ENCODE peak calls at places on chromosomes 1 and 21, in four cellular contexts. E, K, N and H are unnamed samples.

GRCh38 chr1:54547601-54548388 is at the start of gene ACOT11:
- DNase-seq in E (no peak), K (no peak), N (peak), H (peak)

GRCh38 chr1:189220750-189221149 is 1256.9 kb downstream of the BRINP3 start:
- DNase-seq in E (no peak), K (no peak), N (peak), H (no peak)

GRCh38 chr1:237386362-237387143 is 344.6 kb downstream of the RYR2 start:
- DNase-seq in E (no peak), K (peak), N (peak), H (peak)

GRCh38 chr1:152035406-152036315 is 1.1 kb downstream of the S100A11 start:
- DNase-seq in E (no peak), K (peak), N (peak), H (no peak)

GRCh38 chr1:184035719-184036516 is 1.6 kb downstream of the COLGALT2 start:
- DNase-seq in E (no peak), K (no peak), N (peak), H (peak)

GRCh38 chr1:44571712-44572571 is 102.3 kb downstream of the TMEM53 start:
- DNase-seq in E (no peak), K (no peak), N (peak), H (peak)

GRCh38 chr1:70196333-70196732 is 9.0 kb downstream of the LRRC40 start:
- DNase-seq in E (no peak), K (peak), N (no peak), H (no peak)

GRCh38 chr1:225462714-225463574 is 35.1 kb upstream of the LBR start:
- DNase-seq in E (no peak), K (no peak), N (no peak), H (no peak)

GRCh38 chr1:169091480-169091941 is 15.0 kb upstream of the ATP1B1 start:
- DNase-seq in E (no peak), K (no peak), N (no peak), H (no peak)

GRCh38 chr1:225878282-225878681 is 3.9 kb downstream of the TMEM63A start:
- DNase-seq in E (no peak), K (no peak), N (no peak), H (peak)

GRCh38 chr1:41361495-41362356 is 492 bp downstream of the FOXO6 start:
- DNase-seq in E (no peak), K (no peak), N (peak), H (no peak)

GRCh38 chr21:34874689-34875513 is 174.2 kb downstream of the RUNX1 start:
- DNase-seq in E (no peak), K (no peak), N (no peak), H (no peak)

GRCh38 chr1:228059536-228060457 is 22.7 kb upstream of the ARF1 start:
- DNase-seq in E (no peak), K (peak), N (peak), H (no peak)

GRCh38 chr1:56644941-56645662 is at the start of gene PRKAA2:
- DNase-seq in E (no peak), K (peak), N (peak), H (peak)

GRCh38 chr1:43232071-43232470 is 37.7 kb upstream of the TMEM125 start:
- DNase-seq in E (no peak), K (peak), N (no peak), H (no peak)

GRCh38 chr1:175506081-175506480 is 237.3 kb downstream of the TNR start:
- DNase-seq in E (no peak), K (no peak), N (no peak), H (no peak)

GRCh38 chr21:22044431-22044830 is 1046.2 kb downstream of the NCAM2 start:
- DNase-seq in E (no peak), K (no peak), N (no peak), H (no peak)

GRCh38 chr1:232014941-232015340 is 388.4 kb downstream of the DISC1 start:
- DNase-seq in E (no peak), K (no peak), N (no peak), H (no peak)

GRCh38 chr1:22157359-22157966 is 14.6 kb upstream of the WNT4 start:
- DNase-seq in E (no peak), K (no peak), N (no peak), H (no peak)

GRCh38 chr1:31216016-31216415 is 23.7 kb downstream of the NKAIN1 start:
- DNase-seq in E (no peak), K (no peak), N (peak), H (no peak)

GRCh38 chr1:118151312-118151937 is 33.6 kb downstream of the SPAG17 start:
- DNase-seq in E (peak), K (peak), N (peak), H (peak)

GRCh38 chr1:42141978-42142377 is 11.2 kb upstream of the GUCA2B start:
- DNase-seq in E (no peak), K (no peak), N (no peak), H (no peak)

GRCh38 chr1:112325504-112325903 is 70.5 kb upstream of the CTTNBP2NL start:
- DNase-seq in E (no peak), K (no peak), N (peak), H (no peak)

GRCh38 chr1:160744287-160744857 is 5.3 kb downstream of the SLAMF7 start:
- DNase-seq in E (peak), K (no peak), N (no peak), H (no peak)

GRCh38 chr1:35433714-35434113 is 123.5 kb downstream of the KIAA0319L start:
- DNase-seq in E (no peak), K (no peak), N (no peak), H (no peak)

GRCh38 chr1:182681516-182681915 is 2.9 kb downstream of the RGS8 start:
- DNase-seq in E (no peak), K (no peak), N (no peak), H (no peak)

GRCh38 chr1:14138135-14138506 is 438.1 kb downstream of the PRDM2 start:
- DNase-seq in E (no peak), K (no peak), N (no peak), H (no peak)

GRCh38 chr21:14901482-14901958 is 163.3 kb downstream of the NRIP1 start:
- DNase-seq in E (no peak), K (no peak), N (no peak), H (no peak)

GRCh38 chr1:169361281-169361680 is 6.3 kb downstream of the NME7 start:
- DNase-seq in E (no peak), K (no peak), N (no peak), H (no peak)

GRCh38 chr1:100832676-100833469 is 61.8 kb downstream of the EXTL2 start:
- DNase-seq in E (no peak), K (no peak), N (no peak), H (no peak)

GRCh38 chr1:52072291-52072690 is 16.2 kb downstream of the BTF3L4 start:
- DNase-seq in E (no peak), K (no peak), N (no peak), H (no peak)

GRCh38 chr1:26723013-26723991 is 27.5 kb downstream of the ARID1A start:
- DNase-seq in E (no peak), K (peak), N (peak), H (peak)

GRCh38 chr1:11429935-11430334 is 49.0 kb upstream of the DISP3 start:
- DNase-seq in E (no peak), K (no peak), N (no peak), H (no peak)

GRCh38 chr21:38351961-38352521 is 95.2 kb downstream of the KCNJ15 start:
- DNase-seq in E (no peak), K (peak), N (peak), H (no peak)

GRCh38 chr1:225691377-225691776 is 38.5 kb upstream of the ENAH start:
- DNase-seq in E (no peak), K (peak), N (no peak), H (peak)

GRCh38 chr1:180278791-180279432 is 48.8 kb downstream of the LHX4 start:
- DNase-seq in E (no peak), K (no peak), N (no peak), H (no peak)

GRCh38 chr21:21029159-21029558 is 30.9 kb downstream of the NCAM2 start:
- DNase-seq in E (no peak), K (no peak), N (peak), H (no peak)

GRCh38 chr1:55382699-55383377 is 167.7 kb upstream of the USP24 start:
- DNase-seq in E (no peak), K (no peak), N (no peak), H (no peak)

GRCh38 chr1:209435654-209436566 is 147.6 kb upstream of the CAMK1G start:
- DNase-seq in E (no peak), K (peak), N (peak), H (peak)

GRCh38 chr1:39958801-39959200 is 3.9 kb downstream of the MFSD2A start:
- DNase-seq in E (no peak), K (no peak), N (no peak), H (no peak)
- TF ChIP-seq JUNB in E (no peak), K (no peak), N (no peak), H (no peak)

GRCh38 chr1:205435904-205436573 is 14.2 kb upstream of the LEMD1 start:
- DNase-seq in E (no peak), K (no peak), N (peak), H (no peak)

GRCh38 chr1:205432116-205432515 is 10.3 kb upstream of the LEMD1 start:
- DNase-seq in E (no peak), K (no peak), N (no peak), H (no peak)

GRCh38 chr1:205429742-205430464 is 8.0 kb upstream of the LEMD1 start:
- DNase-seq in E (no peak), K (no peak), N (no peak), H (no peak)

GRCh38 chr1:205434738-205435137 is 12.9 kb upstream of the LEMD1 start:
- DNase-seq in E (no peak), K (no peak), N (no peak), H (no peak)

DNA sequence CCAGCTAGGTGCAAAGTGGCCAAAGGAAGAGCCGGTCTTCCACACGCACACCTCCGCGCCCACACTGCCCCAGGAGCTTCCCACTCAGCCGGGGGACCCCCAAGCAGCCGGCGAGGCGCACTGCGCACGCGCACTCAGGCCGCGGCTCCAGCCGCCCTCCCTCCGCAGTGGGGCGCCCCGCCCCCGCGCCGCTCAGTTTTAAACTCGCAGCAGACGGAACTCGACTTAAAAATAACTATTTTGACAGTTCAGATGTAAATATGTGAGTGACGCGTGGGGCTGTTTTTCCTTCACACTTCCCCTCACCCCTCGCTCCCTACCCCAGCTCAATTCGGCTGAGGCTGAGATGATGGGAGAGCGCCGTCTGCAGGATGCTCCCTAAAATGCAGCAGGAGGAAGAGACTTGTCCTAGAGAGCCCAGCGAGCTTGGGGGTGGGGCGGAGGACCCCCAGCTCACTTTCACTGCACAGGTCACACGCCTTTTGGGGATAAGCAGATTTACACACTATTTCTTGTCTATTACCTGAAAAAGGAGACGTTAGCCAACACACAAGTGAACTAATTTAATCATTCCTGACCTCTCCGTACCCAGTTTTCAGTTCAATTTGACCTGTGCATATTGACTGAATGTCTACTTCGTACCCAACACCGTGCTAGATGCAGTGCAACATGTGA is 8.9 kb upstream of the LEMD1 start:
- DNase-seq in E (peak), K (peak), N (peak), H (no peak)
- TF ChIP-seq JUNB in E (no peak), K (no peak), N (no peak), H (no peak)

GRCh38 chr1:18108313-18109057 is 887 bp downstream of the IGSF21 start:
- DNase-seq in E (no peak), K (no peak), N (no peak), H (no peak)

GRCh38 chr1:18109756-18110597 is 2.4 kb downstream of the IGSF21 start:
- DNase-seq in E (no peak), K (peak), N (peak), H (no peak)

GRCh38 chr1:18105196-18105595 is 2.4 kb upstream of the IGSF21 start:
- DNase-seq in E (no peak), K (no peak), N (no peak), H (no peak)

GRCh38 chr1:18109058-18109755 is 1.6 kb downstream of the IGSF21 start:
- DNase-seq in E (no peak), K (no peak), N (peak), H (no peak)

DNA sequence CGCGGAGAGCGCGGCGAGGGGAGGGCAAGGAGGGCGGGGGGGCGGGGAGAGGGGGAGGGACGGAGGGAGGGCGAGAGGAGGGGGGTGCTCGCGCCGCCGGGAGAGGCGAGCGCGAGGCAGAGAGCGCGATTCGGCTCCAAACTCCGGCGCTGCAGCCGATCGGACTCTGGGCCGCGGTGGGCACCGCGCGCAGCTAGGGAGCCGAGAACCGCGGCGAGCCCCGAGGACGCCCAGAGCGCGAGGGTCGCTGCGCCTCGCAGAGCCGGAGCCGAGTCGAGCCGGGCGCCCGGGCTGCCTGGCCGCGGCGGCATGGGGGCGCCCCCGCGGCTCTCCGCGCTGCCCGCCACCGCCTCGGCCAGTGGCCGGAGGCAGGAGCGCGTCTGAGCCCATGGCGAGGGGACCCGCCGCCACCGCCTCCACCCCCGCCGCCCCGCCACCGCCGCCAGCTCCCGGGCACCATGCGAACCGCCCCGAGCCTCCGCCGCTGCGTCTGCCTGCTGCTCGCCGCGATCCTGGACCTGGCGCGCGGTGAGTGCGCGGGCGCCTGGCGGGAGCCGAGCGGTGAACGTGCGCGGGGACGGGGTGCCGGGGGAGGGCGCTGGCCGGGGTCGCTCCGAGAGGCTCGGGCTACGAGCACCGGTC is at the start of gene IGSF21:
- DNase-seq in E (no peak), K (no peak), N (peak), H (no peak)
- TF ChIP-seq JUNB in E (no peak), K (no peak), N (no peak), H (no peak)

DNA sequence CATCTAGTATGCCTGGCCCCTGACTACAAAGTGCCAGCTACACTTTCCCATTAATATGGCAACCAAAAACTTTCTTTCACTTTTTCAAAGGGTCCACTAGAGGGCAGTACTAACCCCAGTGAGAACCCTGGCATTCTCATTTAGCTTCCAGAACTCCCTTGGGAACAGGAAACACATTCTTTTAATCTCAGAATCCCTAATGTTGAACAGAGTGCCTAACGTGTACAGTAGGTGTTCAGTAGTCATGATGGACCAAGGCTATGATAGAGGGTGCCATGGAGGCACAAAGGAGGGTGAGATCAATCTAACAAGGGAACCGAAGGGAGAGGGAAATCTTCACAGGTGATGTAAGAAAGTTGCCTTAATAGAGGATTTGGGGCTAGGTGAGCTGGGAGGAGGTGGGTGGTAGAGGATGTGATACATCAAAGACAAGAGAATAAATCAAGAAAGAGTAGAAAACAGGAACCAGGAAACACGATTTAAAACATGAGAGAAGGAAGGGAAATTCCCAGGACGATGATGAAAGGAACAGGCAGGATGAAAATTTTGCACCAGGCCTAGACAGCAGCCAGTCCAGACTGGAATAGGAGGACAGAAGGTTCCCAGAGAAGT is 41.5 kb downstream of the NSL1 start:
- DNase-seq in E (peak), K (peak), N (peak), H (peak)
- TF ChIP-seq JUNB in E (no peak), K (no peak), N (no peak), H (no peak)

GRCh38 chr1:4171480-4172450 is 271.7 kb upstream of the C1orf174 start:
- DNase-seq in E (no peak), K (no peak), N (no peak), H (no peak)
- TF ChIP-seq JUNB in E (no peak), K (no peak), N (no peak), H (no peak)

DNA sequence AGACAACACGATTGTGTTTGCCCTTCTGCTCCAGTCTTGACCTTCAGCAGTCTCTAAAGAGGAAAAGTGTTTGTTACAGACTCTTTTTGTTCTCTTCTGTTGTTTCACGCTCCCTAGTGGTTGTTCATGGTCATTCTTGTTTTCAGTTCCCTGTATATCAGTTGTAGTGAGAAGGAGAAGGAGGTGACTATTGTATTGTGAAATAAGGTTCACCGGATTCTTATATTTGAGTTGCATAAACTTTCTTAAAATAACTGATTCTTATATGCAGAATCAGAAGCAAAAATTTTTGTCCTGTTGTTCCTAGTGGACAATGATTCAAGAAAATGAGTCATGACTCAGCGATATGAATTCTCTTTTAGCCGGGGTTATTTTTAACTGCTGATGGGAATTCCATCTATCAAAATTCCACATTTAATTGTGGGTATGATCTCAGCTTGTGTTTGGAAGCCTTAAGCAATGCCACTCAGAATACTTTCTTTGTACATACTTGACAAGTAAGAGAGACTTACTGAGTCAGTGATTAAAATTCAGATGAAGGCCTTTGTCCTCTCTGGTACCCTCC is 152.2 kb downstream of the CLEC20A start:
- DNase-seq in E (peak), K (peak), N (peak), H (peak)
- TF ChIP-seq JUNB in E (no peak), K (peak), N (no peak), H (no peak)

DNA sequence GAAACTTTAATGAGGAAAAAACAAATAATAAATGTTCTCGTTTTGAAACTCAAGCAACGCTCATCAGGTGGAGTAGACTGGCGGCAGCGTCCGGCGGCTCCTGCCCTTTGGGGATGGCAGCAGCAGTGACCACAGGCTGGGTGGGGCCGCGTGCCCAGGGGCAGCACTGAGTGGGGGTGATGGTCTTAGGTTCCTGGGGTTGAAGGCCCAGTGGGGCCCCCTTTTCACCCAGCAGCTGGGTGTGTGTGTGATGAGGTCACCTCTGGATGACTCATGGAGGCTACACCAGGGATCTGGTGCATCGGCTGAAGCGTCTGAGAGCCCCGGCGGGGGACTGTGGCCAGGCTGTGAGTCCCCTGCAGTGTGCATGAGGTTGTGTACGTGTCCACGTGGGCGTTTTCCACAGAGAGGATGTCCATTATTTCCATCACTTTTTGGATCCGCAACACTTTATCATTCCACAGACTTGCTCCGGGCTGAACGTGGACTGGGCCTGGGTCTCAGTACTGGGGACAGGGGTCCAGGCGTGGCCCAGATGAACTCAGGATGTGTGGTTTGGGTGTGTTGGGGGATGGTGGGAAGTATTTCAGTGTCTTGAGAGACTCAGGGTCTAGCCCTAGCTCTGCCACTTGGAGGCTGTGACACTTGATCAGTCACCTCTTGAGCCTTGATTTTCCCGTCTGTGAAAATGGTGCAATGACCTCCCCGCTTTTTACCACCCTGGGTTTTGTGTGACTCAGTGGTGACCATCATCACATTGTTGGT is 25.6 kb downstream of the LDLRAP1 start:
- DNase-seq in E (no peak), K (peak), N (no peak), H (peak)
- TF ChIP-seq JUNB in E (no peak), K (no peak), N (no peak), H (no peak)

DNA sequence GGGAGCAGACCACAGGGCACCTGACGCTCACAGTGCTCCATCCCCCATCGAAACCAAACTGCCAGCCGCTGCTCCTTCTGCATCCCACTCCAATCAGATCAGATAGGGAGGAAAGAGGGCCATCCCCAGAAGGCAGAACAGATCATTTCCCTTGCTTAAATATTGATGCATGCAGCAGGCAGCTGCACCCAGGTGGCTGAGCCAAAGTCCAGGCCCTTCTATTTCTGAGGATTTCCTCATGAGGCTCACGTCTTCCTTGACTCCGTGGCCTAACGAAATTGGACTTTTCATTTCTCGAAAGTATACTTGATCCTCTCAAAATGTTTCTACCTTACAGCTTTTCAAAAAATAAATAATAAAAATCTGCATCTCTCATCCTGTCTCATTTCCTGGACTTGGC is 239.2 kb downstream of the ATG4C start:
- DNase-seq in E (no peak), K (no peak), N (no peak), H (no peak)
- TF ChIP-seq JUNB in E (no peak), K (no peak), N (no peak), H (no peak)